ENCODE peak calls at places on chromosomes 11 and 22, in eight cellular contexts. N, D, I, P, U, Q, G and O are unnamed samples.

GRCh38 chr11:114073506-114074381 is 14.2 kb downstream of the ZBTB16 start:
- DNase-seq in N (no peak), D (no peak), U (no peak), P (no peak), I (no peak), Q (no peak), G (no peak), O (no peak)

GRCh38 chr11:73493838-73494598 is 103.9 kb downstream of the FAM168A start:
- DNase-seq in Q (no peak), G (peak), D (no peak), U (no peak), P (peak), N (no peak), I (no peak), O (peak)

GRCh38 chr11:15667127-15667725 is 552.5 kb downstream of the INSC start:
- DNase-seq in G (no peak), Q (no peak), U (no peak), D (no peak), N (no peak), I (no peak), P (no peak), O (peak)

GRCh38 chr11:126930100-126930841 is 70.3 kb downstream of the KIRREL3 start:
- DNase-seq in P (no peak), G (no peak), U (no peak), N (no peak), D (no peak), Q (no peak), I (no peak), O (no peak)

GRCh38 chr22:33579448-33580093 is 340.7 kb downstream of the LARGE1 start:
- DNase-seq in G (peak), P (peak), U (peak), N (peak), Q (no peak), D (peak), I (no peak), O (no peak)

GRCh38 chr11:25910090-25910489 is 421.8 kb upstream of the ANO3 start:
- DNase-seq in G (no peak), I (no peak), P (no peak), Q (no peak), N (no peak), D (no peak), U (no peak), O (no peak)

GRCh38 chr11:118436639-118437045 is 350 bp downstream of the KMT2A start:
- DNase-seq in N (peak), Q (peak), U (peak), D (peak), P (no peak), G (no peak), I (no peak), O (no peak)

GRCh38 chr11:20208622-20209090 is 48.4 kb upstream of the DBX1 start:
- DNase-seq in Q (no peak), G (no peak), D (no peak), P (no peak), I (no peak), N (no peak), U (no peak), O (no peak)

GRCh38 chr22:45602824-45603301 is 68.8 kb upstream of the ATXN10 start:
- DNase-seq in Q (no peak), G (peak), I (no peak), D (no peak), P (no peak), N (no peak), U (no peak), O (no peak)

GRCh38 chr22:40540265-40540664 is 96.3 kb downstream of the MRTFA start:
- DNase-seq in U (no peak), Q (no peak), G (no peak), N (no peak), I (no peak), P (no peak), D (no peak), O (no peak)

GRCh38 chr22:32175751-32176644 is 16.9 kb upstream of the C22orf42 start:
- DNase-seq in N (no peak), U (no peak), G (no peak), D (no peak), Q (no peak), I (no peak), P (no peak), O (no peak)

GRCh38 chr22:45904236-45904635 is 72.7 kb downstream of the WNT7B start:
- DNase-seq in D (no peak), Q (no peak), I (no peak), P (no peak), N (no peak), G (no peak), U (no peak), O (no peak)

GRCh38 chr11:61359541-61359940 is 2.1 kb downstream of the CYB561A3 start:
- DNase-seq in P (no peak), D (no peak), I (no peak), U (no peak), N (no peak), G (no peak), Q (no peak), O (no peak)

GRCh38 chr11:15871904-15872303 is 484.4 kb downstream of the SOX6 start:
- DNase-seq in P (no peak), I (no peak), U (no peak), N (no peak), G (no peak), D (no peak), Q (no peak), O (no peak)

GRCh38 chr11:47863189-47863892 is 15.2 kb upstream of the NUP160 start:
- DNase-seq in N (no peak), G (peak), D (no peak), I (no peak), Q (no peak), U (no peak), P (no peak), O (peak)

GRCh38 chr11:66020618-66021357 is 5.5 kb downstream of the CATSPER1 start:
- DNase-seq in D (no peak), Q (no peak), I (no peak), U (no peak), P (peak), G (no peak), N (no peak), O (peak)